ENCODE peak calls at places on chromosome 9, in seven cellular contexts. E is AG04450, R is PC-3, G is sigmoid colon, C is Peyer's patch, M is RWPE1, W is A549. U is an unnamed sample.

GRCh38 chr9:4927701-4928100 is 57.4 kb upstream of the JAK2 start:
- DNase-seq in E (no peak), G (no peak), M (no peak), C (no peak), W (no peak), R (no peak), U (no peak)

GRCh38 chr9:111937781-111938426 is 41.3 kb downstream of the UGCG start:
- DNase-seq in C (peak), R (no peak), W (no peak), G (no peak), M (no peak), E (no peak), U (peak)

GRCh38 chr9:96139592-96140251 is 162.3 kb downstream of the HSD17B3 start:
- DNase-seq in W (peak), C (peak), E (peak), G (peak), R (peak), M (peak), U (peak)

GRCh38 chr9:129284607-129285291 is 106.7 kb upstream of the IER5L start:
- DNase-seq in W (no peak), R (no peak), C (peak), E (no peak), G (peak), M (no peak), U (no peak)

GRCh38 chr9:113986931-113987330 is 91.2 kb downstream of the AMBP start:
- DNase-seq in C (no peak), M (no peak), W (no peak), R (no peak), E (no peak), G (no peak), U (no peak)

GRCh38 chr9:5388026-5388806 is 48.5 kb upstream of the RLN1 start:
- DNase-seq in C (no peak), G (no peak), W (no peak), E (no peak), R (no peak), M (no peak), U (no peak)

GRCh38 chr9:101311759-101312420 is 72.9 kb downstream of the BAAT start:
- DNase-seq in M (peak), G (no peak), R (peak), C (no peak), E (peak), W (peak), U (peak)

GRCh38 chr9:79263666-79264460 is 307.9 kb upstream of the TLE4 start:
- DNase-seq in C (no peak), E (no peak), R (peak), W (no peak), M (no peak), G (no peak), U (peak)

GRCh38 chr9:128254855-128255759 is 20.7 kb downstream of the GOLGA2 start:
- DNase-seq in R (peak), E (no peak), W (peak), G (peak), M (peak), C (peak), U (peak)

GRCh38 chr9:88574993-88575392 is 40.0 kb downstream of the NXNL2 start:
- DNase-seq in C (no peak), R (no peak), G (no peak), M (no peak), W (peak), E (no peak), U (no peak)

GRCh38 chr9:74044844-74045243 is 452.3 kb upstream of the RORB start:
- DNase-seq in R (no peak), C (no peak), M (no peak), G (no peak), E (no peak), W (no peak), U (no peak)

GRCh38 chr9:116323012-116323411 is 169.4 kb downstream of the PAPPA start:
- DNase-seq in G (no peak), C (no peak), R (no peak), E (no peak), W (no peak), M (no peak), U (no peak)

GRCh38 chr9:80951675-80952074 is 737.7 kb downstream of the TLE1 start:
- DNase-seq in G (no peak), R (no peak), C (no peak), M (peak), W (no peak), E (no peak), U (peak)

GRCh38 chr9:117541192-117541591 is 126.3 kb upstream of the ASTN2 start:
- DNase-seq in E (no peak), C (no peak), M (no peak), W (no peak), G (no peak), R (no peak), U (no peak)

GRCh38 chr9:117535439-117535838 is 120.6 kb upstream of the ASTN2 start:
- DNase-seq in M (no peak), E (no peak), R (no peak), W (no peak), G (no peak), C (no peak), U (no peak)
- TF ChIP-seq CTCF in M (no peak), E (no peak), R (no peak), W (no peak), G (no peak), C (no peak), U (no peak)

GRCh38 chr9:75992480-75993206 is 102.2 kb downstream of the PCSK5 start:
- DNase-seq in R (no peak), G (no peak), E (no peak), C (no peak), W (no peak), M (no peak), U (no peak)
- TF ChIP-seq CTCF in R (no peak), G (no peak), E (no peak), C (no peak), W (no peak), M (no peak), U (no peak)

GRCh38 chr9:134217431-134218210 is 53.3 kb upstream of the RNU6ATAC start:
- DNase-seq in M (no peak), W (peak), C (no peak), G (peak), R (peak), E (no peak), U (no peak)
- TF ChIP-seq CTCF in M (no peak), W (peak), C (no peak), G (no peak), R (peak), E (no peak), U (no peak)

DNA sequence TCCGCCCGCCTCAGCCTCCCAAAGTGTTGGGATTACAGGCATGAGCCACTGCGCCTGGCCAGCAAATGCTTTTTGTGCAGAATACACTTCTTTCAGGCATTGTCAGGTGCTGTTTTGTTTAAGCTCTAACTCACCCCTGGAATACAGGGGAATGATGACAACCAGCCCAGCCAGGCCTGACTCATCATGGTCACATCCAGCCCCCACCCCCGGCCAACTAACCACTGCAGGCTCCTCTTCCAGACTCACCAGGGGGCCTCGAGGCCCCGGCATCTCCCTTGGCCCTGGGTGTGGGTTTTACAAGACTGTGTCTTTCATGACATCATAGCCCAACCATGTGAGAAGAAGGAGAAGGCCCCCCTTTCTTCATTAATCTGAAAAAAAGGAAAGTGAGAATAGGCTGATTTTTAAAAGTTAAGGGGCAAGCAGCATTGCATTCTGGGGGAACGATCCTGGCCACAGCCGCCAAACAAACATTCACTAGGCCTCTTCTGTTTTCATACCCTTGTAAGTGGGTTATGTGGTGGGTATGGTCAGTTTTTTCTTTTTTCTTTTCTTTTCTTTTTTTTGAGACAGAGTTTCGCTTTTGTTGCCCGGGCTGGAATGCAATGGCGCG is 35.6 kb downstream of the OLFML2A start:
- DNase-seq in C (peak), W (peak), R (peak), G (peak), M (peak), E (peak), U (no peak)
- TF ChIP-seq CTCF in C (no peak), W (no peak), R (no peak), G (no peak), M (no peak), E (peak), U (no peak)

GRCh38 chr9:85717220-85717619 is 24.5 kb downstream of the AGTPBP1 start:
- DNase-seq in R (no peak), M (no peak), G (no peak), W (no peak), C (no peak), E (no peak), U (no peak)

GRCh38 chr9:85715587-85715986 is 26.2 kb downstream of the AGTPBP1 start:
- DNase-seq in E (no peak), G (no peak), C (no peak), M (no peak), W (no peak), R (no peak), U (no peak)

GRCh38 chr9:85713897-85714296 is 27.9 kb downstream of the AGTPBP1 start:
- DNase-seq in E (no peak), G (no peak), R (no peak), C (no peak), W (no peak), M (no peak), U (no peak)

DNA sequence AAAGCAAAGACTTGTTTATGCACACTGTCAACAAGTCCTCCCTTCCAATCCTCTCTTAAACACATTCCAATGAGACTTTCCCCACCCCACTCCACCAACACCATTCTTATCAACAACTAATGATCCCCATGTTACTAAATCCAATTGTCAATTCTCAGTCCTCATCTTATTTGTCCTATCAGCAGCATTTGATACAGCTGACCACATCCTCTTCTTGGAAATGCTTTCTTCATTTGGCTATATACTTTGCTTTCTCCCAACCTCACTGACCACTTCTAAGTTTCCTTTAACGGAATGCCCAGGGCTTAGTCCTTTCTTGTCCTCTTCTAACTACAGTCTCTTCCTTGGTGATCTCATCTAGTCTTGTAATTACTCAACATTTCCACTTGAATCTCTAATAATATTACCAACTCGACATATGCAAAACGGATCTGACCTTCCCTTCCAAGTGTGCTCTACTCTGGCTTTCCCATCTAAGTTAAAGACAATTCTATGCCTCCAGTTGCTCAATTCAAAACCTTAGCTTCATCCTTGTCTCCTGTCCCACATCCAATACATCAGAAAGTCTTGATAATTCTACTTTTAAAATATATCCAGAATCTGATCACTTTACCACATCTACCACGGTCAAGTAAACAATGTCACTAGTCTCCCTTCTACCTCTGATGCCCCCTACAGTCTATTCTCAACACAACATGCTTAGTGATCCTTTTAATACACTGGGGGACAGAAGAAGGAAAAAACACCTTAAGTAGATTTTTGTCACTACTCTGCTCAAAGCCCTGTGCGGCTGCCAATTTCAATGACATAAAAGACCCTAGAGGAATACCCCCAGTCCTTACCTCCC is 25.5 kb downstream of the AGTPBP1 start:
- DNase-seq in G (no peak), M (no peak), C (no peak), R (peak), E (no peak), W (no peak), U (no peak)
- TF ChIP-seq CTCF in G (no peak), M (no peak), C (no peak), R (no peak), E (peak), W (peak), U (no peak)

GRCh38 chr9:110427497-110428104 is 89.9 kb upstream of the TXNDC8 start:
- DNase-seq in M (peak), E (no peak), W (peak), G (no peak), C (peak), R (peak), U (peak)
- TF ChIP-seq CTCF in M (peak), E (peak), W (peak), G (no peak), C (peak), R (peak), U (peak)

GRCh38 chr9:36400332-36401178 is 486 bp upstream of the RNF38 start:
- DNase-seq in G (peak), E (no peak), C (peak), R (peak), M (peak), W (peak), U (peak)
- TF ChIP-seq CTCF in G (no peak), E (no peak), C (peak), R (no peak), M (no peak), W (no peak), U (peak)

GRCh38 chr9:137350696-137351584 is 48.9 kb upstream of the NRARP start:
- DNase-seq in M (no peak), C (no peak), R (peak), W (no peak), E (no peak), G (no peak), U (peak)
- TF ChIP-seq CTCF in M (no peak), C (no peak), R (peak), W (no peak), E (no peak), G (no peak), U (no peak)